ENCODE peak calls at places on chromosomes 3 and 15, in five cellular contexts. One of them, this sample, is unnamed.
A peak's percentile ranks its signal among the peaks of the same experiment; 100 is the strongest.

GRCh38 chr3:113746955-113747718 is at the start of gene ATP6V1A:
- DNase-seq in activated T-helper 1 cell treated with Interleukin-2 at 50 U/mL for 16 hours: peak; percentile 61
- DNase-seq in kidney glomerular epithelial cell: no peak
- DNase-seq in AG10803: no peak
- DNase-seq in astrocyte of the spinal cord: no peak
- DNase-seq in this sample: peak; percentile 90

GRCh38 chr15:36667296-36667695 is 87.9 kb downstream of the CDIN1 start:
- DNase-seq in activated T-helper 1 cell treated with Interleukin-2 at 50 U/mL for 16 hours: no peak
- DNase-seq in kidney glomerular epithelial cell: no peak
- DNase-seq in AG10803: no peak
- DNase-seq in astrocyte of the spinal cord: no peak
- DNase-seq in this sample: no peak

GRCh38 chr3:38601971-38602550 is 47.4 kb downstream of the SCN5A start:
- DNase-seq in activated T-helper 1 cell treated with Interleukin-2 at 50 U/mL for 16 hours: no peak
- DNase-seq in kidney glomerular epithelial cell: no peak
- DNase-seq in AG10803: no peak
- DNase-seq in astrocyte of the spinal cord: no peak
- DNase-seq in this sample: no peak

GRCh38 chr3:60737633-60738399 is 513.4 kb downstream of the FHIT start:
- DNase-seq in activated T-helper 1 cell treated with Interleukin-2 at 50 U/mL for 16 hours: no peak
- DNase-seq in kidney glomerular epithelial cell: no peak
- DNase-seq in AG10803: no peak
- DNase-seq in astrocyte of the spinal cord: no peak
- DNase-seq in this sample: no peak

GRCh38 chr3:159208080-159208479 is 406.2 kb downstream of the MFSD1 start:
- DNase-seq in activated T-helper 1 cell treated with Interleukin-2 at 50 U/mL for 16 hours: no peak
- DNase-seq in kidney glomerular epithelial cell: no peak
- DNase-seq in AG10803: no peak
- DNase-seq in astrocyte of the spinal cord: no peak
- DNase-seq in this sample: no peak

GRCh38 chr3:49357466-49358216 is 512 bp downstream of the GPX1 start:
- DNase-seq in activated T-helper 1 cell treated with Interleukin-2 at 50 U/mL for 16 hours: peak; percentile 28
- DNase-seq in kidney glomerular epithelial cell: peak; percentile 82
- DNase-seq in AG10803: peak; percentile 90
- DNase-seq in astrocyte of the spinal cord: peak; percentile 88
- DNase-seq in this sample: peak; percentile 54

GRCh38 chr15:90001062-90001682 is at the start of gene ZNF710:
- DNase-seq in activated T-helper 1 cell treated with Interleukin-2 at 50 U/mL for 16 hours: no peak
- DNase-seq in kidney glomerular epithelial cell: peak; percentile 55
- DNase-seq in AG10803: peak; percentile 73
- DNase-seq in astrocyte of the spinal cord: peak; percentile 71
- DNase-seq in this sample: peak; percentile 63

GRCh38 chr3:81152156-81152555 is 609.3 kb downstream of the GBE1 start:
- DNase-seq in activated T-helper 1 cell treated with Interleukin-2 at 50 U/mL for 16 hours: no peak
- DNase-seq in kidney glomerular epithelial cell: no peak
- DNase-seq in AG10803: no peak
- DNase-seq in astrocyte of the spinal cord: no peak
- DNase-seq in this sample: no peak

GRCh38 chr15:72365844-72366243 is 10.0 kb downstream of the HEXA start:
- DNase-seq in activated T-helper 1 cell treated with Interleukin-2 at 50 U/mL for 16 hours: no peak
- DNase-seq in kidney glomerular epithelial cell: no peak
- DNase-seq in AG10803: no peak
- DNase-seq in astrocyte of the spinal cord: no peak
- DNase-seq in this sample: no peak

GRCh38 chr15:45481151-45481550 is 41.4 kb downstream of the SLC30A4 start:
- DNase-seq in activated T-helper 1 cell treated with Interleukin-2 at 50 U/mL for 16 hours: no peak
- DNase-seq in kidney glomerular epithelial cell: no peak
- DNase-seq in AG10803: no peak
- DNase-seq in astrocyte of the spinal cord: no peak
- DNase-seq in this sample: no peak

GRCh38 chr3:158552124-158552523 is 18.9 kb upstream of the MLF1 start:
- DNase-seq in activated T-helper 1 cell treated with Interleukin-2 at 50 U/mL for 16 hours: no peak
- DNase-seq in kidney glomerular epithelial cell: no peak
- DNase-seq in AG10803: no peak
- DNase-seq in astrocyte of the spinal cord: no peak
- DNase-seq in this sample: no peak

GRCh38 chr15:59388670-59389069 is 16.0 kb upstream of the MYO1E start:
- DNase-seq in activated T-helper 1 cell treated with Interleukin-2 at 50 U/mL for 16 hours: no peak
- DNase-seq in kidney glomerular epithelial cell: no peak
- DNase-seq in AG10803: peak; percentile 46
- DNase-seq in astrocyte of the spinal cord: peak; percentile 53
- DNase-seq in this sample: peak; percentile 29

GRCh38 chr3:191388823-191389222 is 58.5 kb upstream of the UTS2B start:
- DNase-seq in activated T-helper 1 cell treated with Interleukin-2 at 50 U/mL for 16 hours: no peak
- DNase-seq in kidney glomerular epithelial cell: no peak
- DNase-seq in AG10803: no peak
- DNase-seq in astrocyte of the spinal cord: no peak
- DNase-seq in this sample: peak; percentile 26

GRCh38 chr15:56052389-56053045 is 59.1 kb upstream of the NEDD4 start:
- DNase-seq in activated T-helper 1 cell treated with Interleukin-2 at 50 U/mL for 16 hours: no peak
- DNase-seq in kidney glomerular epithelial cell: peak; percentile 33
- DNase-seq in AG10803: peak; percentile 71
- DNase-seq in astrocyte of the spinal cord: peak; percentile 63
- DNase-seq in this sample: peak; percentile 44

GRCh38 chr3:59245879-59246501 is 196.2 kb upstream of the CFAP20DC start:
- DNase-seq in activated T-helper 1 cell treated with Interleukin-2 at 50 U/mL for 16 hours: no peak
- DNase-seq in kidney glomerular epithelial cell: peak; percentile 80
- DNase-seq in AG10803: peak; percentile 29
- DNase-seq in astrocyte of the spinal cord: peak; percentile 71
- DNase-seq in this sample: peak; percentile 94

GRCh38 chr3:9399746-9400145 is 2.3 kb downstream of the SETD5 start:
- DNase-seq in activated T-helper 1 cell treated with Interleukin-2 at 50 U/mL for 16 hours: no peak
- DNase-seq in kidney glomerular epithelial cell: peak; percentile 66
- DNase-seq in AG10803: peak; percentile 96
- DNase-seq in astrocyte of the spinal cord: peak; percentile 93
- DNase-seq in this sample: peak; percentile 64

GRCh38 chr3:156445117-156445968 is 109.6 kb downstream of the SSR3 start:
- DNase-seq in activated T-helper 1 cell treated with Interleukin-2 at 50 U/mL for 16 hours: no peak
- DNase-seq in kidney glomerular epithelial cell: no peak
- DNase-seq in AG10803: peak; percentile 17
- DNase-seq in astrocyte of the spinal cord: no peak
- DNase-seq in this sample: no peak

GRCh38 chr3:164806188-164806587 is 272.1 kb downstream of the SI start:
- DNase-seq in activated T-helper 1 cell treated with Interleukin-2 at 50 U/mL for 16 hours: no peak
- DNase-seq in kidney glomerular epithelial cell: no peak
- DNase-seq in AG10803: no peak
- DNase-seq in astrocyte of the spinal cord: no peak
- DNase-seq in this sample: no peak

GRCh38 chr15:45378913-45379262 is 544 bp upstream of the GATM start:
- DNase-seq in activated T-helper 1 cell treated with Interleukin-2 at 50 U/mL for 16 hours: no peak
- DNase-seq in kidney glomerular epithelial cell: no peak
- DNase-seq in AG10803: no peak
- DNase-seq in astrocyte of the spinal cord: no peak
- DNase-seq in this sample: no peak

GRCh38 chr3:113495035-113495434 is 19.9 kb downstream of the SPICE1 start:
- DNase-seq in activated T-helper 1 cell treated with Interleukin-2 at 50 U/mL for 16 hours: no peak
- DNase-seq in kidney glomerular epithelial cell: peak; percentile 33
- DNase-seq in AG10803: peak; percentile 30
- DNase-seq in astrocyte of the spinal cord: peak; percentile 43
- DNase-seq in this sample: no peak

GRCh38 chr3:187616307-187616939 is 53.8 kb downstream of the SST start:
- DNase-seq in activated T-helper 1 cell treated with Interleukin-2 at 50 U/mL for 16 hours: peak; percentile 4
- DNase-seq in kidney glomerular epithelial cell: peak; percentile 53
- DNase-seq in AG10803: peak; percentile 75
- DNase-seq in astrocyte of the spinal cord: peak; percentile 45
- DNase-seq in this sample: peak; percentile 22

GRCh38 chr15:31328999-31329639 is 2.5 kb downstream of the KLF13 start:
- DNase-seq in activated T-helper 1 cell treated with Interleukin-2 at 50 U/mL for 16 hours: no peak
- DNase-seq in kidney glomerular epithelial cell: no peak
- DNase-seq in AG10803: no peak
- DNase-seq in astrocyte of the spinal cord: no peak
- DNase-seq in this sample: no peak